ENCODE peak calls at places on chromosomes 16 and 17, in six cellular contexts. F is AG10803; J is NCI-H1092 treated with DMSO at 0.1 percent for 48 hours; C is GM13977; M is stimulated activated naive CD8-positive, alpha-beta T cell treated with anti-CD3 and anti-CD28 coated beads, Interleukin-15, amount 100 ng/mL, for 72 hours; V is mesothelial cell of epicardium. U is an unnamed sample.

GRCh38 chr16:28096974-28097373 is 33.5 kb upstream of the GSG1L start:
- DNase-seq in M (no peak), V (no peak), J (no peak), C (no peak), F (no peak), U (no peak)

GRCh38 chr16:14562691-14563491 is 67.2 kb downstream of the PARN start:
- DNase-seq in V (no peak), J (no peak), F (peak; percentile 57), C (no peak), M (no peak), U (peak; percentile 6)

GRCh38 chr17:40034426-40035161 is 19.4 kb downstream of the CSF3 start:
- DNase-seq in F (no peak), J (no peak), C (no peak), M (no peak), V (no peak), U (no peak)

GRCh38 chr17:7466644-7467341 is 12.6 kb downstream of the ZBTB4 start:
- DNase-seq in C (no peak), M (no peak), J (no peak), F (peak; percentile 50), V (no peak), U (peak; percentile 38)

GRCh38 chr16:27618611-27619380 is 68.9 kb downstream of the KATNIP start:
- DNase-seq in C (no peak), M (no peak), V (no peak), J (no peak), F (no peak), U (no peak)

GRCh38 chr16:50103764-50104163 is 38.0 kb downstream of the HEATR3 start:
- DNase-seq in J (no peak), M (no peak), V (no peak), F (peak; percentile 75), C (no peak), U (no peak)

GRCh38 chr17:44213403-44214229 is 5.9 kb downstream of the UBTF start:
- DNase-seq in C (no peak), F (no peak), J (no peak), V (no peak), M (no peak), U (no peak)

GRCh38 chr16:22098538-22099255 is 6.4 kb downstream of the VWA3A start:
- DNase-seq in V (no peak), J (peak; percentile 66), F (peak; percentile 49), M (no peak), C (peak; percentile 73), U (peak; percentile 30)

GRCh38 chr16:20740007-20740883 is 1.4 kb downstream of the THUMPD1 start:
- DNase-seq in F (peak; percentile 3), M (no peak), J (no peak), V (no peak), C (peak; percentile 17), U (no peak)

GRCh38 chr16:86978445-86979030 is 338.7 kb downstream of the C16orf95 start:
- DNase-seq in C (no peak), V (no peak), M (no peak), J (no peak), F (peak; percentile 9), U (no peak)

GRCh38 chr16:54245788-54246453 is 40.7 kb downstream of the IRX3 start:
- DNase-seq in V (peak; percentile 3), M (no peak), J (no peak), F (no peak), C (no peak), U (no peak)

GRCh38 chr16:57703416-57704010 is 8.9 kb downstream of the DRC7 start:
- DNase-seq in F (no peak), V (no peak), C (no peak), M (no peak), J (no peak), U (no peak)

GRCh38 chr17:57097832-57098421 is 12.9 kb downstream of the AKAP1 start:
- DNase-seq in F (peak; percentile 79), M (no peak), J (peak; percentile 17), C (no peak), V (no peak), U (peak; percentile 67)

GRCh38 chr16:5874899-5875298 is 777.3 kb upstream of the EEF2KMT start:
- DNase-seq in V (no peak), M (no peak), F (no peak), J (no peak), C (no peak), U (no peak)

GRCh38 chr17:62674841-62675240 is 47.4 kb downstream of the MRC2 start:
- DNase-seq in M (no peak), F (no peak), V (no peak), J (no peak), C (no peak), U (no peak)

GRCh38 chr17:75758131-75758905 is 6.7 kb downstream of the GALK1 start:
- DNase-seq in F (no peak), V (no peak), M (no peak), J (no peak), C (no peak), U (no peak)

GRCh38 chr17:19448341-19449268 is 37.6 kb downstream of the RNF112 start:
- DNase-seq in V (peak; percentile 54), J (no peak), M (no peak), C (no peak), F (peak; percentile 98), U (peak; percentile 90)

GRCh38 chr16:68091604-68092261 is 6.6 kb downstream of the NFATC3 start:
- DNase-seq in F (peak; percentile 70), V (no peak), J (peak; percentile 28), M (no peak), C (no peak), U (no peak)

GRCh38 chr17:67285360-67285759 is 40.4 kb upstream of the HELZ start:
- DNase-seq in M (no peak), F (no peak), C (no peak), J (no peak), V (no peak), U (no peak)

GRCh38 chr17:55770220-55770870 is 19.5 kb downstream of the PCTP start:
- DNase-seq in J (peak; percentile 75), M (no peak), V (no peak), C (peak; percentile 48), F (peak; percentile 72), U (peak; percentile 67)

GRCh38 chr16:48123104-48123788 is 32.5 kb downstream of the ABCC12 start:
- DNase-seq in V (no peak), M (no peak), J (no peak), F (peak; percentile 98), C (peak; percentile 62), U (peak; percentile 89)

GRCh38 chr16:19595043-19595767 is 39.7 kb downstream of the VPS35L start:
- DNase-seq in C (no peak), V (no peak), M (no peak), F (no peak), J (no peak), U (no peak)

GRCh38 chr17:12730931-12731521 is 58.3 kb upstream of the ARHGAP44 start:
- DNase-seq in F (peak; percentile 38), V (no peak), J (no peak), C (no peak), M (no peak), U (no peak)

GRCh38 chr17:199806-200603 is 18.6 kb upstream of the DOC2B start:
- DNase-seq in M (no peak), C (no peak), F (no peak), J (no peak), V (no peak), U (no peak)

GRCh38 chr17:8799001-8799850 is at the start of gene MFSD6L:
- DNase-seq in C (no peak), J (no peak), F (no peak), M (no peak), V (peak; percentile 58), U (no peak)

GRCh38 chr17:12765544-12765943 is 23.8 kb upstream of the ARHGAP44 start:
- DNase-seq in C (no peak), V (no peak), J (no peak), F (peak; percentile 65), M (no peak), U (peak; percentile 57)

GRCh38 chr16:69273009-69273408 is 38.1 kb upstream of the VPS4A start:
- DNase-seq in F (peak; percentile 47), C (no peak), V (no peak), J (no peak), M (no peak), U (peak; percentile 74)

GRCh38 chr17:44541884-44542581 is 15.3 kb upstream of the FZD2 start:
- DNase-seq in C (no peak), F (no peak), V (no peak), J (peak; percentile 46), M (no peak), U (no peak)

GRCh38 chr17:81960130-81960958 is 643 bp downstream of the NOTUM start:
- DNase-seq in F (no peak), V (no peak), J (no peak), C (no peak), M (no peak), U (no peak)

GRCh38 chr16:85276258-85276657 is 164.0 kb upstream of the CIBAR2 start:
- DNase-seq in J (no peak), M (no peak), V (no peak), F (no peak), C (no peak), U (no peak)

GRCh38 chr16:54407596-54407995 is 121.0 kb upstream of the IRX3 start:
- DNase-seq in V (no peak), J (no peak), M (no peak), C (no peak), F (peak; percentile 90), U (peak; percentile 49)

GRCh38 chr17:19596869-19597268 is 51.7 kb upstream of the ALDH3A2 start:
- DNase-seq in M (no peak), J (no peak), V (no peak), F (no peak), C (no peak), U (no peak)

GRCh38 chr17:37406635-37407455 is at the start of the genes ACACA and TADA2A:
- DNase-seq in F (peak; percentile 73), J (peak; percentile 76), M (peak; percentile 78), C (peak; percentile 95), V (no peak), U (peak; percentile 38)

GRCh38 chr17:47811709-47812108 is 9.9 kb downstream of the OSBPL7 start:
- DNase-seq in M (no peak), V (no peak), J (no peak), C (no peak), F (no peak), U (no peak)